ENCODE peak calls at places on chromosomes 6 and 20, in six cellular contexts. J is psoas muscle, I is lower leg skin, P is fibroblast of lung, R is sigmoid colon, D is right lobe of liver. E is an unnamed sample.

GRCh38 chr6:105077592-105078463 is 102.0 kb downstream of the POPDC3 start:
- DNase-seq in I (no peak), J (no peak), D (no peak), R (no peak), P (peak), E (no peak)

GRCh38 chr20:60206259-60206658 is 248.0 kb downstream of the CDH26 start:
- DNase-seq in D (no peak), J (no peak), R (no peak), P (peak), I (no peak), E (no peak)

GRCh38 chr6:35735452-35735851 is 1.4 kb upstream of the ARMC12 start:
- DNase-seq in I (peak), D (no peak), J (no peak), P (no peak), R (peak), E (peak)

GRCh38 chr6:111846511-111847409 is 26.5 kb downstream of the FYN start:
- DNase-seq in J (peak), D (no peak), I (no peak), P (no peak), R (peak), E (no peak)

GRCh38 chr6:18241208-18241836 is 23.0 kb downstream of the DEK start:
- DNase-seq in J (no peak), P (no peak), I (no peak), D (no peak), R (no peak), E (no peak)

GRCh38 chr20:6157345-6157744 is 34.5 kb upstream of the FERMT1 start:
- DNase-seq in J (no peak), D (no peak), R (no peak), P (no peak), I (no peak), E (no peak)

GRCh38 chr6:17886891-17887290 is 100.5 kb downstream of the KIF13A start:
- DNase-seq in R (no peak), I (no peak), D (no peak), J (no peak), P (no peak), E (no peak)

GRCh38 chr6:20416063-20416454 is 14.4 kb downstream of the E2F3 start:
- DNase-seq in P (no peak), J (no peak), I (no peak), R (no peak), D (no peak), E (no peak)

GRCh38 chr6:37010402-37010892 is 5.0 kb downstream of the FGD2 start:
- DNase-seq in R (no peak), D (no peak), J (no peak), I (no peak), P (no peak), E (no peak)

GRCh38 chr6:169751242-169752073 is at the start of the genes DYNLT2 and ERMARD:
- DNase-seq in I (peak), R (peak), J (peak), P (peak), D (peak), E (peak)

GRCh38 chr6:18323935-18324707 is 59.8 kb upstream of the DEK start:
- DNase-seq in R (no peak), I (no peak), J (no peak), P (peak), D (no peak), E (peak)

GRCh38 chr6:2746557-2747061 is 4.1 kb downstream of the MYLK4 start:
- DNase-seq in D (no peak), P (no peak), R (no peak), J (peak), I (no peak), E (no peak)

GRCh38 chr6:128144320-128144719 is 243.5 kb upstream of the THEMIS start:
- DNase-seq in J (no peak), P (no peak), I (no peak), D (no peak), R (no peak), E (no peak)

GRCh38 chr6:2042951-2043648 is 202.3 kb downstream of the GMDS start:
- DNase-seq in D (no peak), I (no peak), P (no peak), R (no peak), J (no peak), E (no peak)

GRCh38 chr20:53001502-53002301 is 29.5 kb downstream of the TSHZ2 start:
- DNase-seq in D (no peak), J (no peak), R (no peak), I (no peak), P (no peak), E (no peak)

GRCh38 chr6:44788387-44788981 is 401.0 kb downstream of the CDC5L start:
- DNase-seq in I (no peak), R (no peak), D (no peak), P (peak), J (no peak), E (no peak)

GRCh38 chr6:144259988-144260387 is 25.1 kb upstream of the UTRN start:
- DNase-seq in J (no peak), P (no peak), D (no peak), I (no peak), R (no peak), E (no peak)

GRCh38 chr6:30399390-30400058 is 54.6 kb downstream of the RPP21 start:
- DNase-seq in D (no peak), I (no peak), J (no peak), R (no peak), P (no peak), E (no peak)

GRCh38 chr6:26455357-26455970 is 2.3 kb upstream of the BTN2A1 start:
- DNase-seq in P (no peak), D (no peak), J (no peak), I (no peak), R (no peak), E (no peak)

GRCh38 chr20:35311409-35311808 is 19.2 kb upstream of the FAM83C start:
- DNase-seq in I (no peak), P (no peak), D (no peak), J (no peak), R (no peak), E (no peak)

GRCh38 chr6:16206595-16207037 is 31.8 kb upstream of the GMPR start:
- DNase-seq in I (no peak), P (peak), J (no peak), D (no peak), R (no peak), E (peak)

GRCh38 chr6:30196376-30196775 is 16.8 kb downstream of the TRIM26 start:
- DNase-seq in J (no peak), P (no peak), I (no peak), D (no peak), R (no peak), E (no peak)

GRCh38 chr20:52405417-52405816 is 213.8 kb upstream of the ZFP64 start:
- DNase-seq in P (peak), I (no peak), D (no peak), J (no peak), R (no peak), E (no peak)

GRCh38 chr6:128738112-128738511 is 144.8 kb upstream of the LAMA2 start:
- DNase-seq in I (no peak), P (no peak), R (no peak), D (no peak), J (no peak), E (no peak)

GRCh38 chr6:170099387-170099786 is 191.5 kb downstream of the DLL1 start:
- DNase-seq in P (no peak), J (no peak), I (peak), D (no peak), R (peak), E (no peak)

GRCh38 chr6:151067684-151068596 is 171.8 kb upstream of the AKAP12 start:
- DNase-seq in D (peak), J (peak), I (no peak), R (peak), P (peak), E (peak)

GRCh38 chr6:37576336-37576737 is 76.6 kb upstream of the CCDC167 start:
- DNase-seq in R (no peak), D (no peak), I (no peak), J (no peak), P (peak), E (no peak)

GRCh38 chr6:107657755-107658461 is 166.2 kb downstream of the SCML4 start:
- DNase-seq in I (no peak), J (peak), D (peak), P (peak), R (peak), E (peak)

GRCh38 chr6:27867051-27867940 is 44.9 kb downstream of the OR2B2 start:
- DNase-seq in R (peak), D (peak), P (peak), J (peak), I (peak), E (peak)
- H3K4me3 ChIP-seq in R (no peak), D (peak), P (peak), J (peak), I (peak), E (no peak)

GRCh38 chr6:166007349-166008263 is 160.0 kb downstream of the TBXT start:
- DNase-seq in R (peak), I (peak), J (peak), D (no peak), P (peak), E (peak)
- H3K4me3 ChIP-seq in R (no peak), I (no peak), J (peak), D (no peak), P (peak), E (no peak)

DNA sequence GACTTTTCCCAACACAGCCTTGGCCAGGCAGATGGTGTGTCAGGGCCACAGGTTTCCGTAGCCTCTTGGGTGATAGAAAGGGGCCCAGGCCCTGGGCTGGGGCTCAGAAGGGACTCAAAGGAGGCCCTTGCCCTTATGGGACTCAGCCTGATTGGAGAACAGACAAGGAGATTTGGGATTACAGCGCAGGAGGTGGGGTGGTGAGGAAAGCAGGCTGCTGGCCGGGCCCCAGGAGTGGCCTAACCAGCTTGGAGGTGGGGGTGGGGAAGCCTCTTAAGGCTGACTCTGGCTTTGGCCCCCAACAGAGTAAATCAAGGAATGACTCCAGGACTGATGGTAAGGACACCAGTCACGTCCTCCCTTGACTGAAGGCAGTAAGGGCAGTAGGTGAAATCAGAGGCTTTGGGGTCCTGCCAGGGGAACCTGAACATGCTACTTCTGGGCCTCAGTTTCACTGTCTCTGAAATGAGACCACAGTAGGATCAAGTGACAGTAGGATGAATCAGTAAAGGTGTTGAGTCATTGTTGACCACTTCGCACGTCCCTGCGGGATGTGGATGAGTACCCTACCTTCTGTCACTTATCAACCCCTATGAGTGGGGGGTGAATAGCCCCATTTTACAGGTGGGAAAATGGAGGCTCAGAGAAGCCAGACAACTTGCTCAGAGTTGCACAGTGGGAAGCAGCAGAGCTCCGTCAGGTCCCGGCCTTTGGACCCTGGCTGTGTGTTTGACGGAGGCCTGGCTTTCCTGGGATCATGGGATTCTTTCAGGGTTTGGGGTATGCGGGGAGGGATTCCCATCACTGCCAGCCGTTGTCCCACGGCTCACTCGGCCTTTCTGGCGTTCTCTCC is 4.5 kb downstream of the SNAI1 start:
- DNase-seq in J (no peak), I (no peak), P (no peak), D (no peak), R (no peak), E (no peak)
- H3K4me3 ChIP-seq in J (no peak), I (no peak), P (no peak), D (no peak), R (no peak), E (no peak)

GRCh38 chr6:27669798-27670301 is 196.9 kb upstream of the ZNF184 start:
- DNase-seq in I (no peak), J (no peak), R (no peak), D (no peak), P (no peak), E (no peak)
- H3K4me3 ChIP-seq in I (no peak), J (no peak), R (no peak), D (no peak), P (peak), E (no peak)

GRCh38 chr6:6648659-6649343 is 60.3 kb downstream of the LY86 start:
- DNase-seq in P (no peak), R (no peak), D (no peak), J (no peak), I (no peak), E (no peak)

GRCh38 chr6:6643398-6643797 is 54.9 kb downstream of the LY86 start:
- DNase-seq in J (no peak), I (no peak), R (no peak), P (no peak), D (no peak), E (no peak)

GRCh38 chr6:6645266-6645917 is 56.9 kb downstream of the LY86 start:
- DNase-seq in R (no peak), I (no peak), J (no peak), D (no peak), P (no peak), E (no peak)

GRCh38 chr6:6646859-6647258 is 58.3 kb downstream of the LY86 start:
- DNase-seq in I (no peak), D (no peak), P (no peak), J (no peak), R (no peak), E (no peak)

GRCh38 chr6:6646384-6646783 is 57.9 kb downstream of the LY86 start:
- DNase-seq in D (no peak), I (no peak), J (no peak), P (no peak), R (no peak), E (no peak)
- H3K4me3 ChIP-seq in D (no peak), I (no peak), J (no peak), P (no peak), R (no peak), E (no peak)

DNA sequence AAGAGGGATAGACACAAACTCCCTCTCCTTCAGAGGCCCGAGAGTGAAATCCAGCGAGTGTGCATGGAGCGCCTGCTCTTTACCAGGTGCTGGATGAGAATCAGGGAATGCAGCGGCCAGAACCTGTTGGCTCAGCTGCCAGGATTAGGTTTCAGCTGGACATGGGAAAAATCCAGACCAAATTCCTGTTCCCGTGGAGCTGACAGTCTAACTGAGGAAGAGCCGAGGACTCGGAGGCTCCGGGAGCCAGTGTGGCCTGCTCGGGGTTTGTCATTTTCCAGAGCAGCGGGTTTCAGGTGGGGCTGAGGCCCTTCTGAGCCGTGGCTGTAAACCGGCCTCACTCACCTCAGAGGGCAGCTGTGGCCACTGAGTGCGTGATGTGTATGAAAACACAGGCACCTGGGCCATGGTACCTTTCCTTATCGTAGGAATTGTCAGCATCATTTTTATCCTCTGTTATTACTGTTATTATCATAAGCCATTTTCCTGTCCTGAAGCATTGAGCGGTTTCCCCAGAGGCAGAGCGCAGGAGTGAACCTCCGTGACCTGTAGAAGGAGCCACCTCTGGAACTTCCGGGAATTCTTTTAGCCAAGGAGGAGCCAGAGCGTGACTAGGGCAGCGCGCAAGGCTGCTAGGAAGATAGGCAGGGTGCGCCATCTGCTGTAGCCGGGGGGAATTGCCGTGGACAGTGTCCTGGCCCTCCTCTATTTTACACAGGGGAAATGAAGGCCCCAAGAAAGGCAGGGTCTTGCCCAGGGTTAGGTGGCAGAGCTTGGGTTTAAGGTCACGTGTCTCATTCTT is 27.3 kb downstream of the PKIG start:
- DNase-seq in I (peak), P (peak), D (peak), R (peak), J (peak), E (peak)
- H3K4me3 ChIP-seq in I (no peak), P (no peak), D (peak), R (peak), J (peak), E (no peak)

GRCh38 chr20:33918662-33919061 is 75.0 kb upstream of the RALY start:
- DNase-seq in J (no peak), D (no peak), R (no peak), P (no peak), I (no peak), E (no peak)

GRCh38 chr20:33919653-33920052 is 74.1 kb upstream of the RALY start:
- DNase-seq in D (no peak), J (no peak), P (no peak), I (no peak), R (no peak), E (no peak)

GRCh38 chr20:33914871-33915270 is 78.8 kb upstream of the RALY start:
- DNase-seq in R (no peak), D (no peak), J (no peak), I (no peak), P (peak), E (no peak)

GRCh38 chr20:33915726-33916331 is 77.9 kb upstream of the RALY start:
- DNase-seq in P (no peak), R (no peak), I (no peak), D (peak), J (peak), E (peak)

GRCh38 chr20:33917813-33918525 is 75.7 kb upstream of the RALY start:
- DNase-seq in P (no peak), R (no peak), J (no peak), I (no peak), D (no peak), E (no peak)
- H3K4me3 ChIP-seq in P (no peak), R (no peak), J (no peak), I (no peak), D (no peak), E (no peak)

DNA sequence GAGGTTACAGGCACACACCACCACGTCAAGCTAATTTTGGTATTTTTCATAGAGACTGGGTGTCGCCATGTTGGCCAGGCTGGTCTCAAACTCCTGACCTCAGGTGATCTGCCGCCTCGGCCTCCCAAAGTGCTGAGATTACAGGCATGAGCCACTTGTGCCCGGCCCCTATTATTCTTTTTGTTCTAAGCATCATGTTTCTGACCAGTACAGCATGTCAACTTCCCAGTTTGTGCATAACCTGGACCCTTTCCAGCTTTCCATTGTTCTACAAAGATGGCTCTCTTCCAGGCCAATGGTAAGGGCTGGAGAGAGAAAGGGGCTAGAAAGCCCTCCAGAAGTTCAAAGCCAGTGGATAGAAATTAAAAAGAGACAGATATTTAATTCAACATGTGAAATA is 91.3 kb upstream of the TNFAIP3 start:
- DNase-seq in D (no peak), R (no peak), P (no peak), I (no peak), J (no peak), E (no peak)
- H3K4me3 ChIP-seq in D (no peak), R (no peak), P (no peak), I (no peak), J (no peak), E (no peak)

DNA sequence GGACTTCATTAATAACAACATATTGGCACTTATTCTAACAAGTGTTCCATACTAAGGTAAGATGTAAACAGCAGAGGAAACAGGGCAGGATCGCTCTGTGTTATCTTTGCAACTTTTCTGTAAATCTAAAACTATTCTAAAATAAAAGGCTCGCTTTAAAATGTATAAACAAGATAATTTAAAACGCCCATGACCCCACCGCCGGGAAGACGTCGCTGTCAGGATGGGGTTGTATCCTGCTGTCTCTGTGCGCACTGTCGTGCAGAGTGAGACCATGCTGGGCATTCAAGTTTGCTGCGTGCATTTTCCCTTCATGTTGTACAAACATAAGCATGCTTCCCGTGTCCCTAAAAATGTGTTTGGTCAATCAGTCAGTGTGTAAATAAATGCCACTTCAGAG is 255.7 kb downstream of the CDH4 start:
- DNase-seq in J (no peak), R (no peak), P (no peak), D (no peak), I (no peak), E (no peak)
- H3K4me3 ChIP-seq in J (no peak), R (no peak), P (no peak), D (no peak), I (no peak), E (no peak)

GRCh38 chr20:62793757-62794006 is 2.6 kb upstream of the MRGBP start:
- DNase-seq in P (no peak), R (no peak), J (no peak), I (peak), D (no peak), E (no peak)
- H3K4me3 ChIP-seq in P (no peak), R (peak), J (peak), I (no peak), D (peak), E (no peak)